ENCODE peak calls at places on chromosome 9, in six cellular contexts. D is NB4; P is effector memory CD8-positive, alpha-beta T cell; S is Peyer's patch; O is T-helper 2 cell; E is NCI-H1417. C is an unnamed sample.

GRCh38 chr9:88803551-88804288 is 187.5 kb upstream of the S1PR3 start:
- DNase-seq in E (no peak), P (no peak), D (no peak), S (no peak), O (no peak), C (no peak)

GRCh38 chr9:5188060-5188707 is 2.7 kb upstream of the INSL6 start:
- DNase-seq in S (no peak), E (no peak), O (no peak), D (no peak), P (no peak), C (no peak)

GRCh38 chr9:96209407-96210031 is 92.5 kb downstream of the HSD17B3 start:
- DNase-seq in S (no peak), P (no peak), D (no peak), O (no peak), E (no peak), C (no peak)

GRCh38 chr9:94805585-94805984 is 79.1 kb downstream of the AOPEP start:
- DNase-seq in D (peak), E (peak), P (no peak), O (no peak), S (no peak), C (no peak)

GRCh38 chr9:81824802-81825770 is 103.1 kb upstream of the SPATA31D4 start:
- DNase-seq in D (no peak), E (no peak), S (no peak), P (no peak), O (no peak), C (no peak)

GRCh38 chr9:28563612-28564011 is 990.3 kb upstream of the C9orf72 start:
- DNase-seq in S (no peak), O (no peak), D (no peak), P (no peak), E (no peak), C (no peak)

GRCh38 chr9:127535834-127536233 is 76.2 kb upstream of the STXBP1 start:
- DNase-seq in D (no peak), E (no peak), O (no peak), S (no peak), P (no peak), C (no peak)

GRCh38 chr9:131500377-131500776 is 2.3 kb upstream of the POMT1 start:
- DNase-seq in O (peak), D (peak), P (peak), S (peak), E (no peak), C (no peak)

GRCh38 chr9:84573098-84573497 is 96.4 kb upstream of the NTRK2 start:
- DNase-seq in O (no peak), E (no peak), D (no peak), S (no peak), P (no peak), C (no peak)

GRCh38 chr9:15936316-15936869 is 383.6 kb downstream of the CCDC171 start:
- DNase-seq in P (no peak), O (no peak), S (no peak), E (peak), D (no peak), C (no peak)

GRCh38 chr9:93902780-93903655 is 52.1 kb downstream of the BARX1 start:
- DNase-seq in O (no peak), P (no peak), S (no peak), E (no peak), D (no peak), C (no peak)

GRCh38 chr9:29208670-29209069 is 1635.4 kb upstream of the C9orf72 start:
- DNase-seq in E (peak), O (no peak), D (no peak), P (no peak), S (no peak), C (peak)

GRCh38 chr9:111056554-111056953 is 18.3 kb upstream of the LPAR1 start:
- DNase-seq in E (no peak), O (no peak), S (no peak), D (no peak), P (no peak), C (no peak)

GRCh38 chr9:23686257-23686656 is 139.8 kb downstream of the ELAVL2 start:
- DNase-seq in P (no peak), D (no peak), S (no peak), E (no peak), O (no peak), C (no peak)

GRCh38 chr9:95854386-95855015 is 21.0 kb upstream of the ERCC6L2 start:
- DNase-seq in D (no peak), S (no peak), E (no peak), P (no peak), O (no peak), C (no peak)

GRCh38 chr9:84140535-84141101 is 160.0 kb downstream of the RMI1 start:
- DNase-seq in P (no peak), O (no peak), E (peak), S (no peak), D (no peak), C (no peak)

GRCh38 chr9:136665704-136666363 is 3.1 kb downstream of the EGFL7 start:
- DNase-seq in P (no peak), O (no peak), E (peak), D (no peak), S (no peak), C (no peak)

GRCh38 chr9:20340161-20340861 is 282.0 kb downstream of the MLLT3 start:
- DNase-seq in D (no peak), O (no peak), E (no peak), S (no peak), P (no peak), C (no peak)

C was measured in OCI-M1.